ENCODE peak calls at places on chromosome 12, in eight cellular contexts. W is astrocyte, T is IMR-90, C is PC-3, E is GM23248, I is A549, M is neural progenitor cell, Z is MM.1S. K is an unnamed sample.

GRCh38 chr12:62957233-62957953 is 22.4 kb upstream of the PPM1H start:
- DNase-seq in E (no peak), T (no peak), M (no peak), W (no peak), C (peak; percentile 56), I (peak; percentile 21), Z (peak; percentile 18), K (peak; percentile 65)

GRCh38 chr12:49706351-49707126 is 666 bp downstream of the FMNL3 start:
- DNase-seq in I (no peak), W (peak; percentile 20), C (no peak), E (peak; percentile 65), Z (no peak), T (peak; percentile 47), M (peak; percentile 74), K (peak; percentile 90)

GRCh38 chr12:55057466-55057865 is 37.7 kb downstream of the NEUROD4 start:
- DNase-seq in W (no peak), I (no peak), Z (no peak), M (no peak), E (no peak), C (no peak), T (no peak), K (peak; percentile 38)

GRCh38 chr12:18400186-18400585 is 138.9 kb downstream of the PIK3C2G start:
- DNase-seq in E (no peak), C (no peak), Z (no peak), I (no peak), M (no peak), T (peak; percentile 39), W (peak; percentile 65), K (no peak)

GRCh38 chr12:107131832-107132616 is 38.7 kb upstream of the CRY1 start:
- DNase-seq in I (peak; percentile 72), C (peak; percentile 91), Z (peak; percentile 60), E (peak; percentile 80), M (peak; percentile 85), W (peak; percentile 29), T (peak; percentile 68), K (peak; percentile 87)

GRCh38 chr12:45703942-45704341 is 25.6 kb upstream of the ARID2 start:
- DNase-seq in E (peak; percentile 15), W (peak; percentile 18), C (peak; percentile 72), Z (no peak), M (no peak), T (peak; percentile 81), I (no peak), K (no peak)

GRCh38 chr12:44874981-44875416 is 1.1 kb downstream of the NELL2 start:
- DNase-seq in E (peak; percentile 7), W (no peak), I (peak; percentile 2), M (peak; percentile 63), Z (peak; percentile 10), C (no peak), T (no peak), K (peak; percentile 35)

GRCh38 chr12:64039285-64039871 is 182.7 kb downstream of the KICS2 start:
- DNase-seq in M (peak; percentile 19), Z (no peak), C (no peak), W (peak; percentile 59), T (peak; percentile 74), E (peak; percentile 64), I (peak; percentile 28), K (peak; percentile 39)

GRCh38 chr12:67541625-67541991 is 106.9 kb upstream of the DYRK2 start:
- DNase-seq in I (no peak), C (no peak), Z (peak; percentile 78), M (no peak), W (no peak), E (no peak), T (no peak), K (no peak)

DNA sequence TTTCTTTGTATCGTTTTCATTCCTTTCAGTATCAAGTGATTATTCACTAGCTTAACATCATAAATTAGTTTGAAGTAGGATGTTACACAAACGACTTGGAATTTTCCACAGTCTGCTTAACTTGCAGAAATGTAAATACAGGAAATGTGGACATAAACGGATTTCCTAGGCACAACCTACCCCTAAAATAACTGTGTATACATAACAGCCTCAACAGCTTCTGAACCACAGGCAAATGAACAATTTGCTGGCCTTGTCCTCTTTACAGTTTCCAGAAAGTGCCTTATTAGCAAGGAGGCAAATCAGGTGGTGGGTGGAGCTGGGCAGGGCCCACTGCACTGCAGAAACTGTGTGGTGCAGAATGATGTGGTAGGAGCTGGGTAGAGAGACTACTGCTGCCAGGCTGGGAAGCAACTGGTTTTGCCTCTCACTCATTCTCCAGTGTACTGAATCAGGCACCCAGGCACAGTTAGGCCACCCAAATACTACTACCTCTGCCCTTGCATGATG is 14.1 kb downstream of the DRAM1 start:
- DNase-seq in W (peak; percentile 90), I (peak; percentile 67), T (peak; percentile 95), M (no peak), E (peak; percentile 80), C (peak; percentile 69), Z (peak; percentile 25), K (peak; percentile 84)
- H3K4me2 ChIP-seq in W (peak overlapping the region; percentile 77), I (peak overlapping the region; percentile 64), T (peak overlapping the region; percentile 76), M (no peak overlapping the region), E (peak overlapping the region; percentile 47), C (peak overlapping the region; percentile 74), Z (peak overlapping the region; percentile 38), K (peak overlapping the region; percentile 82)

DNA sequence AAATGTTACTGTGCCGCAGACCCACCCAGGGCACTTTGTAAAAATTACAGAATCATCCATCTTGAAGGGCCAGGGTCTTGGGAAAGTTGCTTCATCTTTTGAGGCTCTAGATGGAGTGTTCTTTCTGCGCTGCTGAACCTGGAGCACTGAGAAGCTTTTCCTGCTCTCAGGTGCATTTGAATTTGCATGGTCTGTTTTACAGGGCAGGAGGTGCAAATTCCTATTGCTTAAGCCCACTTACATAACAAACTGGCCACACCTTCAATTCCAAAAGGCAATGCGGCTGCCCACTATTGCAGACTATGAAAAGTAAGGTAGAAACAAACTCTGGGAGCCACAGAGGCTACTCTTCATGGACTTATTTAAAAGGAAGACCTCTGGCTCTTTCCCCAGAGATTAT is 254.8 kb downstream of the CACNA1C start:
- DNase-seq in E (no peak), M (no peak), I (no peak), T (no peak), Z (no peak), C (no peak), W (no peak), K (no peak)
- H3K4me2 ChIP-seq in E (no peak overlapping the region), M (no peak overlapping the region), I (no peak overlapping the region), T (no peak overlapping the region), Z (no peak overlapping the region), C (no peak overlapping the region), W (no peak overlapping the region), K (no peak overlapping the region)

DNA sequence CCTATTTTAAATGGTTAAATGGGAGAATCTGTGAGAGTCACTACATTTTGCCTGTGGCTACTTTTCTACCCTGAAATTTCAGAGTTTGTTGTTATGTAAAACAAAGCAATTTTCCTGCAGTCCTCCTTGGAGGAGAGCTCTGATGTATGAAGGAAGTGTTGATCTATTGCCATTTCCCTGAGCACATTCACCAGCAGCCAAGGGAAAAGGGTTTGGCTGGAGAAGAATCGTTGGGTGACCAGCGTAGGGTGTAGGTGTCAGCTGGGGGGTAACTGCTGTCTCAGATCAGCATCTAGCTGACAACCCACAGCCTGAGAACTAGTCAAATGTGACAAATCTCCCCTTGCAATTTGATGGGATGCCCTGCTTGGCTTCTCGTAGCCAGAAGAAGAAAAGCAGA is 230.5 kb downstream of the PDZRN4 start:
- DNase-seq in I (no peak), M (no peak), E (no peak), Z (no peak), W (no peak), T (no peak), C (no peak), K (no peak)
- H3K4me2 ChIP-seq in I (no peak overlapping the region), M (peak overlapping the region; percentile 41), E (no peak overlapping the region), Z (no peak overlapping the region), W (no peak overlapping the region), T (no peak overlapping the region), C (no peak overlapping the region), K (no peak overlapping the region)

GRCh38 chr12:104526751-104527150 is 70.0 kb downstream of the CHST11 start:
- DNase-seq in I (no peak), W (no peak), Z (no peak), M (peak; percentile 22), T (no peak), C (no peak), E (no peak), K (no peak)
- H3K4me2 ChIP-seq in I (no peak overlapping the region), W (no peak overlapping the region), Z (no peak overlapping the region), M (peak overlapping the region; percentile 57), T (no peak overlapping the region), C (no peak overlapping the region), E (no peak overlapping the region), K (no peak overlapping the region)

DNA sequence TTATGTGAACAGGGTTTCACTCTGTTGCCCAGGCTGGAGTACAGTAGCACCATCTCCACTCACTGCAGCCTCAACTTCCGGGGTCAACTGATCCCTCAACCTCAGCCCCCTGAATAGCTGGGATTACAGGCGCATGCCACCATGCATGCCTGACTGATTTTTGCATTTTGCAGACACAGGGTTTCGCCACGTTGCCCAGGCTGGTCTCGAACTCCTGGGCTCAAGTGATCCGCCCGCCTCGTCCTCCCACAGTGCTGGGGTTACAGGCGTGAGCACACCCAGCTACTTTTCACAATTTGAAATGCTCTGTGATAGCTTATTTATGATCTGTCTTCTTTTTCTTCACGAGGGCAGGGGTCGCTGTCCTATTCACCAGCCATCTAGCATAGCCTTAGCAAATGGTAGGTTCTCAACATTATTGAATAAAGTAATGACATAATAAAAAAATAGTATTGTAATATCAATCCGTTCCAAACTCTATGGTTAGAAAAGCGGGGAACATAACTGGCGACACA is 484 bp upstream of the DDX47 start:
- DNase-seq in W (no peak), Z (no peak), E (no peak), C (no peak), T (no peak), I (peak; percentile 53), M (no peak), K (no peak)
- H3K4me2 ChIP-seq in W (peak overlapping the region; percentile 86), Z (peak overlapping the region; percentile 27), E (no peak overlapping the region), C (peak overlapping the region; percentile 35), T (no peak overlapping the region), I (peak overlapping the region; percentile 67), M (peak overlapping the region; percentile 43), K (peak overlapping the region; percentile 96)

GRCh38 chr12:6356374-6356820 is 14.5 kb upstream of the TNFRSF1A start:
- DNase-seq in W (no peak), E (no peak), C (no peak), I (no peak), Z (no peak), T (no peak), M (no peak), K (peak; percentile 67)
- H3K4me2 ChIP-seq in W (no peak overlapping the region), E (no peak overlapping the region), C (no peak overlapping the region), I (no peak overlapping the region), Z (no peak overlapping the region), T (no peak overlapping the region), M (no peak overlapping the region), K (no peak overlapping the region)

GRCh38 chr12:92929957-92930356 is 862 bp upstream of the EEA1 start:
- DNase-seq in Z (peak; percentile 8), C (no peak), T (no peak), I (peak; percentile 7), W (no peak), M (no peak), E (no peak), K (no peak)
- H3K4me2 ChIP-seq in Z (peak overlapping the region; percentile 98), C (peak overlapping the region; percentile 95), T (peak overlapping the region; percentile 87), I (peak overlapping the region; percentile 89), W (peak overlapping the region; percentile 91), M (peak overlapping the region; percentile 77), E (peak overlapping the region; percentile 85), K (peak overlapping the region; percentile 86)

K was measured in osteoblast.